ENCODE peak calls at places on chromosome 9, in four cellular contexts. Q, D, I and L are unnamed samples.

GRCh38 chr9:26043431-26043830 is 365.2 kb upstream of the TUSC1 start:
- DNase-seq in I (no peak), Q (no peak), D (no peak), L (no peak)

GRCh38 chr9:8338742-8339425 is 539.3 kb upstream of the DMAC1 start:
- DNase-seq in I (no peak), D (no peak), Q (peak; percentile 63), L (no peak)

GRCh38 chr9:138051586-138052321 is 174.2 kb downstream of the CACNA1B start:
- DNase-seq in I (peak; percentile 76), D (peak; percentile 5), Q (no peak), L (no peak)

GRCh38 chr9:8448226-8448625 is 648.6 kb upstream of the DMAC1 start:
- DNase-seq in I (no peak), D (no peak), Q (no peak), L (no peak)

GRCh38 chr9:31519011-31519410 is 865.4 kb upstream of the ACO1 start:
- DNase-seq in Q (no peak), I (no peak), D (no peak), L (no peak)

GRCh38 chr9:16417101-16417500 is 453.4 kb downstream of the BNC2 start:
- DNase-seq in I (no peak), Q (peak; percentile 97), D (no peak), L (peak; percentile 89)

GRCh38 chr9:130197386-130197785 is 25.2 kb downstream of the NCS1 start:
- DNase-seq in D (no peak), I (no peak), Q (no peak), L (no peak)

GRCh38 chr9:88387035-88387732 is 1.1 kb upstream of the SPIN1 start:
- DNase-seq in I (no peak), D (peak; percentile 34), Q (peak; percentile 51), L (no peak)

GRCh38 chr9:105385372-105385985 is 62.4 kb upstream of the FSD1L start:
- DNase-seq in I (no peak), D (no peak), Q (no peak), L (no peak)

GRCh38 chr9:128382261-128382660 is 11.1 kb downstream of the URM1 start:
- DNase-seq in I (no peak), D (no peak), Q (peak; percentile 47), L (no peak)

GRCh38 chr9:131872006-131872405 is 132.1 kb upstream of the RAPGEF1 start:
- DNase-seq in Q (no peak), I (no peak), D (no peak), L (no peak)
- TF ChIP-seq CTCF in Q (no peak), I (peak; percentile 17), D (no peak), L (peak; percentile 1)

DNA sequence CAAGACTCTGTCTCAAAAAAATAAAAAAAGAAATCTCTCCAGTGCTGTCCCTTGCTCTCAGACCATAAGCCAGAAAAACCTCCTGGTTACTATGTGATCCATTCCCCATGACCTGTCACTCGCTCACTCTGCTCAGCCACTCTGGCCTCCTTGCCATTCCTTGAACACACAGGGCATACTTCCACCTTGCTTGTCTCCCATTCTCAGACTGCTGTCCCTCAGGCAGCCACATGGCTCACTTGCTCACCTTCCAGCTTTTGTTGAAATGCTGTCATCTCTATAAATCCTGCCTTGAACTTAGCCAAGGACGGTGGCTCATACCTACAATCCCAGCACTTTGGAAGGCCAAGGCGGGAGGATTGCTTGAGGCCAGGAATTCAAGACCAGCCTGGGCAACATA is 82.9 kb downstream of the UGCG start:
- DNase-seq in Q (no peak), D (no peak), I (no peak), L (no peak)
- TF ChIP-seq CTCF in Q (no peak), D (no peak), I (no peak), L (no peak)

GRCh38 chr9:10612649-10613398 is at the start of gene PTPRD:
- DNase-seq in D (peak; percentile 67), Q (peak; percentile 3), I (no peak), L (no peak)
- TF ChIP-seq CTCF in D (no peak), Q (no peak), I (peak; percentile 39), L (no peak)

GRCh38 chr9:77291714-77292113 is 114.4 kb downstream of the VPS13A start:
- DNase-seq in D (no peak), Q (peak; percentile 50), I (no peak), L (no peak)
- TF ChIP-seq CTCF in D (no peak), Q (peak; percentile 70), I (peak; percentile 41), L (peak; percentile 49)

DNA sequence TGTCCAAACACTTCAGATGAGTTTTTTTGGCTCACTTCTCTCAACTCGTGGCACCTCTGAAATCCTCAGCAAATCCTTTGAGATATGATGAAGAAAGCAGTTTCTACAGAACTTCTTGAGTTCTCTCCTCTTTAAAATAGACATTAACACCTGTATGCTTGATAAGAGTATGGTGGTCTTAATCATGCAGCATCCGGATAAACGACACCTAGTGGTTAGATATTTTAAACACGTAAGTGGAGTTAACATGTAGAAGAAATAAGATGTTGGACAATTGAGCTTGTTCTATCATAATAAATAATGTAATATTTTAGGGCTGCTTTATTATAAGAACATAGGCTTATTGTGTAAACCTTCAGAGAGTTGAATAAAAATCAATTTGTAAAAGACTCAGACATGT is 324.8 kb downstream of the CYLC2 start:
- DNase-seq in I (no peak), D (no peak), Q (no peak), L (no peak)
- TF ChIP-seq CTCF in I (no peak), D (no peak), Q (no peak), L (no peak)

GRCh38 chr9:4799775-4800174 is 7.0 kb downstream of the RCL1 start:
- DNase-seq in I (no peak), D (peak; percentile 45), Q (no peak), L (no peak)

GRCh38 chr9:4796530-4796929 is 3.8 kb downstream of the RCL1 start:
- DNase-seq in D (no peak), Q (no peak), I (no peak), L (no peak)

GRCh38 chr9:4798281-4798680 is 5.5 kb downstream of the RCL1 start:
- DNase-seq in Q (no peak), I (no peak), D (no peak), L (no peak)

GRCh38 chr9:4793412-4794005 is 765 bp downstream of the RCL1 start:
- DNase-seq in I (no peak), D (no peak), Q (peak; percentile 40), L (no peak)

DNA sequence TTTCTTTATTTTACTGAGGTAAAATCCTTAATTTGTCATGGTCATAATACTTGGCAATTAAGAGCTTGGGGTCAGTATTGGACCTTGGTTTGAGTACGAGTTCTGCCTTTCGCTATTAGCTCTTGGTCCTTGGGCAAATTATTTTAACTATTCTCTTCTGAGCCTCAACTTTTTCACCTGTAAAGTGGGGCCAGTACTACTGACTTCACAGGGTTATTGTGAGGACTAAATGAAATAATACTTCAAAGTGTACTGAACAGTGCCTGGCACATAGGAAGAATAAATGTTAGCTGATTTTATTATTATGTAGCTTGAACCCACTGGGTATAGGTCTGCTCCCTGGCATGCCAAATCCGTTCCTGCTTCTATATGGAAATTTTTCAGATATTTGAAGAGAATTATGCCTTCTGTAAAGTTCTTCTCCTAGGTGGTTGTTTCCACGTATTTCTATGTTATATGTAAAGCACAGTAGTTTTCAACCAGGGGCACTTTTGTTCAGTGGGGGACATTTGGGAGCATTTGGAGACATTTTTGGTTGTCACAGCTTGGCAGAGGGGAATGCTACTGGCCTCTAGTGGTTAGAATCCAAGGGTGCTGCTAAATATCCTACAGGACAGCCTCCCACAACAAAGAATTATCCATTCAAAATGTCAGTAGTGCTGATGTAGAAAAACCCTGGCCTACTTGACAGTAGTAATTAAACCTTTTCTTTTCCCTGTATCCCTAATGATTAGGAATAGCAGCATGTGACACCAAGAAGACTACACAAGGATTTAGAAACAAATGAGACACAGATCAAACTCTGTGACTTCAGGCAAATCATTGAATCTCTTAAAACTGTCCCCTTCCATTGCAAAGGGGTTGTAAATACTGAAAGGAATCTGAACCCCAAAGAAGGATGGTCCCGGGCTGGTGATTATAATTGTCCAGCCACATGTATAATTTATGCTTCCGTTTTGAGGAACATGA is 4.5 kb downstream of the RCL1 start:
- DNase-seq in D (no peak), Q (peak; percentile 47), I (no peak), L (no peak)
- TF ChIP-seq CTCF in D (peak; percentile 59), Q (peak; percentile 86), I (peak; percentile 72), L (peak; percentile 76)

GRCh38 chr9:98383758-98384157 is 128.3 kb upstream of the TBC1D2 start:
- DNase-seq in I (no peak), D (no peak), Q (peak; percentile 27), L (no peak)
- TF ChIP-seq CTCF in I (no peak), D (no peak), Q (peak; percentile 40), L (no peak)

GRCh38 chr9:101707708-101708107 is 30.7 kb downstream of the GRIN3A start:
- DNase-seq in Q (no peak), I (no peak), D (no peak), L (no peak)

GRCh38 chr9:101706929-101707328 is 31.5 kb downstream of the GRIN3A start:
- DNase-seq in D (no peak), I (no peak), Q (no peak), L (no peak)

GRCh38 chr9:101702257-101702656 is 36.2 kb downstream of the GRIN3A start:
- DNase-seq in Q (no peak), D (no peak), I (no peak), L (no peak)

GRCh38 chr9:101706261-101706798 is 32.1 kb downstream of the GRIN3A start:
- DNase-seq in Q (no peak), I (no peak), D (no peak), L (no peak)

GRCh38 chr9:101705135-101705661 is 33.2 kb downstream of the GRIN3A start:
- DNase-seq in D (no peak), Q (no peak), I (no peak), L (no peak)
- TF ChIP-seq CTCF in D (no peak), Q (no peak), I (peak; percentile 16), L (peak; percentile 4)

GRCh38 chr9:122377241-122378164 is 6.7 kb downstream of the PTGS1 start:
- DNase-seq in D (no peak), Q (no peak), I (no peak), L (no peak)

GRCh38 chr9:122380293-122380692 is 9.5 kb downstream of the PTGS1 start:
- DNase-seq in Q (no peak), I (no peak), D (no peak), L (no peak)

GRCh38 chr9:122378236-122378635 is 7.4 kb downstream of the PTGS1 start:
- DNase-seq in D (no peak), Q (no peak), I (no peak), L (no peak)

GRCh38 chr9:122381206-122381950 is 10.6 kb downstream of the PTGS1 start:
- DNase-seq in D (no peak), Q (no peak), I (no peak), L (no peak)

GRCh38 chr9:122379340-122379739 is 8.5 kb downstream of the PTGS1 start:
- DNase-seq in I (no peak), D (no peak), Q (no peak), L (no peak)
- TF ChIP-seq CTCF in I (peak; percentile 41), D (no peak), Q (peak; percentile 53), L (peak; percentile 33)

GRCh38 chr9:115250646-115251045 is 132.7 kb upstream of the TNC start:
- DNase-seq in Q (peak; percentile 86), I (no peak), D (no peak), L (peak; percentile 39)
- TF ChIP-seq CTCF in Q (no peak), I (no peak), D (no peak), L (no peak)